ENCODE peak calls at places on chromosome 1, in eight cellular contexts. M, C, V, T, W, L, R and A are unnamed samples.

GRCh38 chr1:6500446-6501406 is 9.3 kb upstream of the PLEKHG5 start:
- DNase-seq in M (no peak), C (no peak), V (no peak), T (no peak), W (no peak), L (no peak), R (no peak), A (no peak)

GRCh38 chr1:210817385-210818275 is 316.3 kb downstream of the KCNH1 start:
- DNase-seq in M (no peak), C (no peak), V (no peak), T (no peak), W (no peak), L (no peak), R (no peak), A (no peak)

GRCh38 chr1:111463029-111463683 is 10.6 kb upstream of the C1orf162 start:
- DNase-seq in M (peak), C (no peak), V (no peak), T (peak), W (peak), L (peak), R (no peak), A (peak)

GRCh38 chr1:24191860-24192259 is 4.8 kb upstream of the IFNLR1 start:
- DNase-seq in M (no peak), C (no peak), V (no peak), T (peak), W (peak), L (peak), R (no peak), A (peak)

GRCh38 chr1:200090252-200091159 is 63.0 kb downstream of the NR5A2 start:
- DNase-seq in M (no peak), C (no peak), V (no peak), T (peak), W (peak), L (no peak), R (no peak), A (no peak)

GRCh38 chr1:85464497-85465098 is 361 bp downstream of the DDAH1 start:
- DNase-seq in M (no peak), C (peak), V (peak), T (peak), W (peak), L (peak), R (peak), A (peak)

GRCh38 chr1:167601442-167602380 is 28.3 kb upstream of the RCSD1 start:
- DNase-seq in M (no peak), C (no peak), V (no peak), T (no peak), W (no peak), L (no peak), R (peak), A (peak)

GRCh38 chr1:204714861-204715511 is 29.4 kb upstream of the LRRN2 start:
- DNase-seq in M (no peak), C (peak), V (no peak), T (no peak), W (peak), L (no peak), R (no peak), A (no peak)

GRCh38 chr1:119361205-119361604 is 7.4 kb upstream of the HAO2 start:
- DNase-seq in M (no peak), C (no peak), V (no peak), T (no peak), W (no peak), L (no peak), R (no peak), A (no peak)

GRCh38 chr1:90074555-90075315 is 79.8 kb downstream of the ZNF326 start:
- DNase-seq in M (no peak), C (no peak), V (no peak), T (no peak), W (no peak), L (no peak), R (no peak), A (no peak)

GRCh38 chr1:47399841-47400144 is 16.3 kb upstream of the FOXE3 start:
- DNase-seq in M (no peak), C (no peak), V (no peak), T (no peak), W (no peak), L (no peak), R (no peak), A (no peak)

GRCh38 chr1:205227584-205228006 is at the start of gene TMCC2:
- DNase-seq in M (peak), C (peak), V (peak), T (peak), W (peak), L (peak), R (peak), A (peak)

GRCh38 chr1:36443297-36443696 is 7.0 kb downstream of the OSCP1 start:
- DNase-seq in M (no peak), C (no peak), V (no peak), T (no peak), W (no peak), L (no peak), R (no peak), A (no peak)

GRCh38 chr1:108692724-108693655 is 880 bp downstream of the PRPF38B start:
- DNase-seq in M (peak), C (peak), V (no peak), T (peak), W (peak), L (peak), R (peak), A (peak)

GRCh38 chr1:224736619-224737352 is 120.7 kb downstream of the CNIH3 start:
- DNase-seq in M (no peak), C (no peak), V (no peak), T (peak), W (no peak), L (peak), R (peak), A (peak)

GRCh38 chr1:200153277-200154055 is 126.0 kb downstream of the NR5A2 start:
- DNase-seq in M (no peak), C (no peak), V (no peak), T (no peak), W (no peak), L (no peak), R (no peak), A (no peak)

GRCh38 chr1:82979593-82980230 is 1019.2 kb downstream of the TTLL7 start:
- DNase-seq in M (no peak), C (no peak), V (no peak), T (no peak), W (no peak), L (no peak), R (no peak), A (no peak)

GRCh38 chr1:145892486-145893087 is 6.9 kb upstream of the ANKRD35 start:
- DNase-seq in M (no peak), C (no peak), V (no peak), T (peak), W (no peak), L (peak), R (peak), A (peak)

GRCh38 chr1:85462931-85463665 is 1.9 kb downstream of the DDAH1 start:
- DNase-seq in M (no peak), C (no peak), V (no peak), T (no peak), W (no peak), L (no peak), R (no peak), A (no peak)

GRCh38 chr1:39671793-39672550 is at the start of gene NT5C1A:
- DNase-seq in M (no peak), C (no peak), V (no peak), T (no peak), W (no peak), L (no peak), R (peak), A (no peak)

DNA sequence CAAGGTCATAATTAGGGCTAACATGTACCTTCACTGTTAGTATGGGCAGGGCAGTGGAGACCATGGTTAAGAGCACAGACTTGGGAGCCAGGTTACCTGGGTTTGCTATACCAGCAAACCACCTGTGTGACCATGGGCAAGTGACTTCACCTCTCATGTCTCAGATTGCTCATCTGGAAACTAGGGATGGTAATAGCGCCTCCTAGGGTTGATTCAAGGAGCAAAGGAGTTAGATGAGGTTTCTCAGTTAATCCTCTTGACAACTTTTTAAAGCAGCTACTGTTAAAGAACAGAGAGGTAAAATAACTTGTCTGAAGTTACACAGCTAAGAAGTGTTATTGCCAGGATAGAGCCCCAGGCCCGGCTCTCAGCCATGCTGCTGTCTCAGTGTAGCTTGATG is 790 bp upstream of the MATN1 start:
- DNase-seq in M (no peak), C (no peak), V (no peak), T (no peak), W (no peak), L (no peak), R (no peak), A (no peak)
- TF ChIP-seq CTCF in M (peak), C (no peak), V (no peak), T (peak), W (no peak), L (peak), R (no peak), A (peak)

DNA sequence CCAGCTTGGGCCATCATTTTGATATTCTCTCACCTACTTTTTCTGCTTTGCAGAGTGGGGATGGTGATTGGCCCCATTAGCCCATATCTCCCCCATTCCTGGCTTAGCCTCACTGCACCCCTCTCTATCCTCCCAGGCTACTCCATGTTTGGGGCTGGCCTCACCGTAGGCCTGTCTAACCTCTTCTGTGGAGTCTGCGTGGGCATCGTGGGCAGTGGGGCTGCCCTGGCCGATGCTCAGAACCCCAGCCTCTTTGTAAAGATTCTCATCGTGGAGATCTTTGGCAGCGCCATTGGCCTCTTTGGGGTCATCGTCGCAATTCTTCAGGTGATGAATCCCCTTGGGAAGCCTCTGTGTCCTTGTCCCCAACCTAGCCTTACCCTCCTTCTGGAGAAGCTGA is 2.1 kb upstream of the B4GALT2 start:
- DNase-seq in M (no peak), C (no peak), V (no peak), T (no peak), W (no peak), L (no peak), R (no peak), A (no peak)
- H3K4me3 ChIP-seq in M (peak), C (no peak), V (no peak), T (no peak), W (no peak), L (no peak), R (no peak), A (no peak)

GRCh38 chr1:207620573-207620893 is 24.4 kb upstream of the CR1L start:
- DNase-seq in M (no peak), C (no peak), V (no peak), T (no peak), W (no peak), L (no peak), R (no peak), A (no peak)
- TF ChIP-seq CTCF in M (no peak), C (no peak), V (peak), T (no peak), W (no peak), L (no peak), R (no peak), A (no peak)

GRCh38 chr1:2074316-2074855 is 24.2 kb downstream of the PRKCZ start:
- DNase-seq in M (no peak), C (no peak), V (no peak), T (no peak), W (no peak), L (no peak), R (no peak), A (no peak)
- H3K4me3 ChIP-seq in M (peak), C (no peak), V (no peak), T (peak), W (no peak), L (no peak), R (no peak), A (peak)